ENCODE peak calls at places on chromosomes 1 and 21, in ten cellular contexts. One of them, this sample, is unnamed.
A peak's percentile ranks its signal among the peaks of the same experiment; 100 is the strongest.

GRCh38 chr21:45403825-45404725 is 890 bp upstream of the COL18A1 start:
- DNase-seq in GM13977: no peak
- DNase-seq in iris pigment epithelial cell: no peak
- DNase-seq in Kasumi-1: no peak
- DNase-seq in AG08396: no peak
- DNase-seq in astrocyte of the spinal cord: peak; percentile 59
- DNase-seq in OCI-LY7: no peak
- DNase-seq in activated gamma-delta T cell: no peak
- DNase-seq in K562: peak; percentile 40
- DNase-seq in LoVo: no peak
- DNase-seq in this sample: peak; percentile 69

GRCh38 chr1:115865704-115866380 is 24.9 kb upstream of the NHLH2 start:
- DNase-seq in GM13977: no peak
- DNase-seq in iris pigment epithelial cell: no peak
- DNase-seq in Kasumi-1: no peak
- DNase-seq in AG08396: no peak
- DNase-seq in astrocyte of the spinal cord: no peak
- DNase-seq in OCI-LY7: no peak
- DNase-seq in activated gamma-delta T cell: no peak
- DNase-seq in K562: no peak
- DNase-seq in LoVo: no peak
- DNase-seq in this sample: no peak

GRCh38 chr21:38377165-38378093 is 120.6 kb downstream of the KCNJ15 start:
- DNase-seq in GM13977: no peak
- DNase-seq in iris pigment epithelial cell: no peak
- DNase-seq in Kasumi-1: peak; percentile 38
- DNase-seq in AG08396: no peak
- DNase-seq in astrocyte of the spinal cord: no peak
- DNase-seq in OCI-LY7: no peak
- DNase-seq in activated gamma-delta T cell: no peak
- DNase-seq in K562: no peak
- DNase-seq in LoVo: no peak
- DNase-seq in this sample: no peak

GRCh38 chr1:203186446-203187305 is at the start of gene CHI3L1:
- DNase-seq in GM13977: no peak
- DNase-seq in iris pigment epithelial cell: no peak
- DNase-seq in Kasumi-1: peak; percentile 62
- DNase-seq in AG08396: no peak
- DNase-seq in astrocyte of the spinal cord: no peak
- DNase-seq in OCI-LY7: no peak
- DNase-seq in activated gamma-delta T cell: no peak
- DNase-seq in K562: no peak
- DNase-seq in LoVo: no peak
- DNase-seq in this sample: peak; percentile 66

GRCh38 chr1:55541296-55541695 is 326.1 kb upstream of the USP24 start:
- DNase-seq in GM13977: no peak
- DNase-seq in iris pigment epithelial cell: no peak
- DNase-seq in Kasumi-1: no peak
- DNase-seq in AG08396: no peak
- DNase-seq in astrocyte of the spinal cord: no peak
- DNase-seq in OCI-LY7: no peak
- DNase-seq in activated gamma-delta T cell: no peak
- DNase-seq in K562: no peak
- DNase-seq in LoVo: no peak
- DNase-seq in this sample: no peak

GRCh38 chr1:44345187-44345775 is 9.8 kb downstream of the ERI3 start:
- DNase-seq in GM13977: no peak
- DNase-seq in iris pigment epithelial cell: no peak
- DNase-seq in Kasumi-1: no peak
- DNase-seq in AG08396: no peak
- DNase-seq in astrocyte of the spinal cord: no peak
- DNase-seq in OCI-LY7: no peak
- DNase-seq in activated gamma-delta T cell: no peak
- DNase-seq in K562: no peak
- DNase-seq in LoVo: no peak
- DNase-seq in this sample: no peak

GRCh38 chr21:33968082-33968997 is 52.7 kb upstream of the ATP5PO start:
- DNase-seq in GM13977: no peak
- DNase-seq in iris pigment epithelial cell: peak; percentile 67
- DNase-seq in Kasumi-1: peak; percentile 21
- DNase-seq in AG08396: peak; percentile 49
- DNase-seq in astrocyte of the spinal cord: peak; percentile 87
- DNase-seq in OCI-LY7: peak; percentile 80
- DNase-seq in activated gamma-delta T cell: no peak
- DNase-seq in K562: peak; percentile 61
- DNase-seq in LoVo: peak; percentile 69
- DNase-seq in this sample: no peak

GRCh38 chr1:28580706-28581530 is 11.1 kb upstream of the RAB42 start:
- DNase-seq in GM13977: peak; percentile 70
- DNase-seq in iris pigment epithelial cell: peak; percentile 36
- DNase-seq in Kasumi-1: no peak
- DNase-seq in AG08396: peak; percentile 42
- DNase-seq in astrocyte of the spinal cord: peak; percentile 33
- DNase-seq in OCI-LY7: peak; percentile 83
- DNase-seq in activated gamma-delta T cell: no peak
- DNase-seq in K562: peak; percentile 76
- DNase-seq in LoVo: peak; percentile 37
- DNase-seq in this sample: peak; percentile 56

GRCh38 chr1:27092888-27093287 is 62.0 kb downstream of the SLC9A1 start:
- DNase-seq in GM13977: no peak
- DNase-seq in iris pigment epithelial cell: no peak
- DNase-seq in Kasumi-1: no peak
- DNase-seq in AG08396: no peak
- DNase-seq in astrocyte of the spinal cord: no peak
- DNase-seq in OCI-LY7: no peak
- DNase-seq in activated gamma-delta T cell: no peak
- DNase-seq in K562: no peak
- DNase-seq in LoVo: no peak
- DNase-seq in this sample: no peak

GRCh38 chr1:230422221-230422981 is 3.7 kb downstream of the PGBD5 start:
- DNase-seq in GM13977: no peak
- DNase-seq in iris pigment epithelial cell: no peak
- DNase-seq in Kasumi-1: no peak
- DNase-seq in AG08396: no peak
- DNase-seq in astrocyte of the spinal cord: no peak
- DNase-seq in OCI-LY7: no peak
- DNase-seq in activated gamma-delta T cell: no peak
- DNase-seq in K562: no peak
- DNase-seq in LoVo: no peak
- DNase-seq in this sample: peak; percentile 75

GRCh38 chr1:24193046-24193445 is 6.0 kb upstream of the IFNLR1 start:
- DNase-seq in GM13977: no peak
- DNase-seq in iris pigment epithelial cell: peak; percentile 46
- DNase-seq in Kasumi-1: no peak
- DNase-seq in AG08396: peak; percentile 65
- DNase-seq in astrocyte of the spinal cord: no peak
- DNase-seq in OCI-LY7: no peak
- DNase-seq in activated gamma-delta T cell: no peak
- DNase-seq in K562: no peak
- DNase-seq in LoVo: no peak
- DNase-seq in this sample: no peak

GRCh38 chr1:58813801-58814200 is 30.0 kb upstream of the JUN start:
- DNase-seq in GM13977: no peak
- DNase-seq in iris pigment epithelial cell: no peak
- DNase-seq in Kasumi-1: no peak
- DNase-seq in AG08396: no peak
- DNase-seq in astrocyte of the spinal cord: no peak
- DNase-seq in OCI-LY7: no peak
- DNase-seq in activated gamma-delta T cell: no peak
- DNase-seq in K562: no peak
- DNase-seq in LoVo: no peak
- DNase-seq in this sample: peak; percentile 5

GRCh38 chr1:172960454-172961208 is 90.1 kb downstream of the TNFSF18 start:
- DNase-seq in GM13977: no peak
- DNase-seq in iris pigment epithelial cell: peak; percentile 84
- DNase-seq in Kasumi-1: no peak
- DNase-seq in AG08396: no peak
- DNase-seq in astrocyte of the spinal cord: peak; percentile 50
- DNase-seq in OCI-LY7: no peak
- DNase-seq in activated gamma-delta T cell: no peak
- DNase-seq in K562: no peak
- DNase-seq in LoVo: no peak
- DNase-seq in this sample: no peak